ENCODE peak calls at places on chromosomes 5 and 9, in six cellular contexts. K is H1, R is NT2/D1, J is HCT116, I is HepG2, W is K562. H is an unnamed sample.

GRCh38 chr5:154038241-154038603 is 488 bp downstream of the FAM114A2 start:
- DNase-seq in K (no peak), R (no peak), J (peak), I (peak), W (peak), H (peak)

GRCh38 chr9:21402387-21403247 is 6.3 kb upstream of the IFNA8 start:
- DNase-seq in K (no peak), R (no peak), J (no peak), I (no peak), W (no peak), H (peak)

GRCh38 chr5:113212244-113212920 is 222.4 kb downstream of the TSSK1B start:
- DNase-seq in K (no peak), R (no peak), J (no peak), I (no peak), W (no peak), H (peak)

GRCh38 chr5:31096238-31096865 is 97.1 kb upstream of the CDH6 start:
- DNase-seq in K (no peak), R (no peak), J (no peak), I (no peak), W (no peak), H (no peak)

GRCh38 chr5:139388198-139388821 is 1.4 kb downstream of the MZB1 start:
- DNase-seq in K (no peak), R (no peak), J (no peak), I (peak), W (no peak), H (no peak)

GRCh38 chr5:12662545-12663314 is 758.5 kb upstream of the CTNND2 start:
- DNase-seq in K (no peak), R (no peak), J (no peak), I (no peak), W (no peak), H (no peak)

GRCh38 chr5:65482727-65483473 is 1.2 kb upstream of the ADAMTS6 start:
- DNase-seq in K (no peak), R (no peak), J (no peak), I (peak), W (peak), H (peak)

GRCh38 chr5:142915840-142916424 is 145.8 kb downstream of the ARHGAP26 start:
- DNase-seq in K (peak), R (peak), J (no peak), I (peak), W (peak), H (peak)

GRCh38 chr5:92543246-92543645 is 1037.8 kb downstream of the NR2F1-AS1 start:
- DNase-seq in K (no peak), R (no peak), J (no peak), I (no peak), W (no peak), H (no peak)

GRCh38 chr5:129664336-129664937 is 83.5 kb upstream of the MINAR2 start:
- DNase-seq in K (no peak), R (peak), J (peak), I (peak), W (peak), H (peak)

GRCh38 chr9:123360161-123361085 is 4.4 kb downstream of the CRB2 start:
- DNase-seq in K (peak), R (peak), J (no peak), I (peak), W (peak), H (peak)

GRCh38 chr9:129320575-129321311 is 142.7 kb upstream of the IER5L start:
- DNase-seq in K (no peak), R (no peak), J (no peak), I (peak), W (peak), H (peak)

GRCh38 chr5:2852446-2852845 is 101.0 kb upstream of the IRX2 start:
- DNase-seq in K (no peak), R (no peak), J (no peak), I (no peak), W (no peak), H (no peak)

GRCh38 chr5:75089137-75089536 is 36.8 kb upstream of the GCNT4 start:
- DNase-seq in K (no peak), R (no peak), J (no peak), I (no peak), W (no peak), H (no peak)

GRCh38 chr5:173817561-173817960 is 70.6 kb upstream of the CPEB4 start:
- DNase-seq in K (no peak), R (no peak), J (no peak), I (no peak), W (no peak), H (no peak)

GRCh38 chr5:96516631-96517071 is 83.6 kb upstream of the PCSK1 start:
- DNase-seq in K (no peak), R (no peak), J (no peak), I (no peak), W (no peak), H (no peak)

GRCh38 chr9:34179528-34180138 is 790 bp downstream of the UBAP1 start:
- DNase-seq in K (no peak), R (no peak), J (no peak), I (no peak), W (peak), H (no peak)

GRCh38 chr5:15254607-15255006 is 245.4 kb upstream of the FBXL7 start:
- DNase-seq in K (no peak), R (no peak), J (no peak), I (no peak), W (no peak), H (no peak)

GRCh38 chr9:74672237-74672636 is 175.1 kb downstream of the RORB start:
- DNase-seq in K (no peak), R (no peak), J (no peak), I (no peak), W (no peak), H (no peak)

GRCh38 chr5:174239718-174240117 is 194.2 kb downstream of the NSG2 start:
- DNase-seq in K (no peak), R (no peak), J (no peak), I (no peak), W (no peak), H (no peak)

DNA sequence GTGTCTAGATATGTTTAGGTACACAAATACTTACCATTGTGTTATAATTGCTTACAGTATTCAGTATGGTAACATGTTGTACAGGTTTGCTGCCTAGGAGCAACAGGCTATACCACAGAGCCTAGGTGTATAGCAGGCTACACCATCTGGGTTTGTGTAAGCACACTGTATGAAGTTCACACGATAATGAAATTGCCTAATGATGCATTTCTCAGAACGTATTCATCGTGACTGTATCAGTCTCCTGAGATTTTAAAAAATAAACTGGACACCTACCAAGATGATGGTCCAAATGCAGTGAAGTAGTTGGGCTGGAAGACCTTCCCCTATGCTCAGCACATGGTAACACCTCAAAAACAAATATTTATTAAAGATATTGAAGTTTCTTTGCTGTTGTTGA is 103.3 kb upstream of the NFIB start:
- DNase-seq in K (no peak), R (no peak), J (no peak), I (no peak), W (no peak), H (no peak)
- TF ChIP-seq YY1 in K (no peak), R (no peak), J (no peak), I (no peak), W (no peak), H (no peak)

GRCh38 chr9:68950188-68950587 is 63.7 kb downstream of the PRKACG start:
- DNase-seq in K (no peak), R (no peak), J (no peak), I (no peak), W (no peak), H (no peak)
- H3K4me3 ChIP-seq in K (no peak), R (no peak), J (no peak), I (no peak), W (no peak), H (no peak)

GRCh38 chr9:136333486-136333885 is 6.1 kb downstream of the GPSM1 start:
- DNase-seq in K (no peak), R (no peak), J (no peak), I (no peak), W (no peak), H (no peak)
- TF ChIP-seq YY1 in K (no peak), R (no peak), J (no peak), I (no peak), W (no peak), H (no peak)

GRCh38 chr9:92807757-92808725 is 43.4 kb upstream of the BICD2 start:
- DNase-seq in K (no peak), R (no peak), J (no peak), I (no peak), W (no peak), H (peak)
- H3K4me3 ChIP-seq in K (peak), R (peak), J (peak), I (no peak), W (no peak), H (no peak)

DNA sequence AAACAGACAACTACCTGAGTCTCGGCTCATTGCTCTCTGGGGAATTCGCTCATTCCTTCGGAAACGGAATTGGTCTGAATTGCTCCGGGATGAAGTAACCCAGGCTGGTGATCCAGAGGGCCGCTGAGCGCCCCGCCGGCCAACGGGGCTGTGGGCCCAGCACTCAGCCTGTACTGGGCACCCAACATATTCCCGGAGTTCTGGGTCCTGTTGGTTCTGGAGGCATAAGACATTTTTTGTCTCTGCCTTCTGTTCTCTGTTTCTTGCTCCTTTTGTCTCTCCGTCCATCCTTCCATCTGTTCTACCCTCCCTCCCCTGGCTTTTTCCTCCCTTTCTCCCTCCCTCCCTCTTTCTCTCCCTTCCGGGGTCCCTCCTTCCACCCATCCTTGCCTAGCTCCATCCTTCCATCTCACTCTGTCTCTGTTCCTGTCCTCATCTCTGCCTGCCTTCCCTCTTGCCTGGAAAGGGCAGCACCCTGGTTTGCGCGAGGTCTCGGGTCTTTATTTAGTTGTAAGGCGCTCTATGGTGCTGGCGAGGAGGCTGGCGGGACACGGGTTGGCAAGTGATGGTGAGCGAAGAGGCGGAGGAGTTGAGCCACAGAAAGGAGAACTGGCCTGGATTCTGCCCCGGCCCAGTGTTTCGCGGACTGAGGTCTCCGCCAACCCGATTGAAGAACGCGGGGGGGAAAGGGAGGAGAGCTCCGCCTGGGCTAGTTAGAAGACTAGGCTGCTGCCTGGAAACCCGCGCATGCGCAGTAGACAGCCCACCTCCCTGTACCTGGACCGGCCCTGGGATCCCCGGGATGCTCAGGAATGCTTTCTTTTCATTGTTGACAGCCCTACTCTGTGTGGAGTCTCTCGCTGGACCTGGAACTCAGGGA is 1468.0 kb downstream of the FOXD4L5 start:
- DNase-seq in K (peak), R (peak), J (no peak), I (peak), W (peak), H (peak)
- TF ChIP-seq YY1 in K (no peak), R (no peak), J (no peak), I (no peak), W (no peak), H (no peak)

GRCh38 chr9:4985376-4986266 is 549 bp downstream of the JAK2 start:
- DNase-seq in K (no peak), R (peak), J (peak), I (no peak), W (peak), H (no peak)

GRCh38 chr9:4984571-4985375 is at the start of gene JAK2:
- DNase-seq in K (peak), R (peak), J (peak), I (peak), W (peak), H (peak)

GRCh38 chr9:4986783-4987182 is 1.7 kb downstream of the JAK2 start:
- DNase-seq in K (no peak), R (no peak), J (no peak), I (no peak), W (no peak), H (no peak)

GRCh38 chr9:4987996-4988421 is 2.9 kb downstream of the JAK2 start:
- DNase-seq in K (no peak), R (peak), J (peak), I (peak), W (peak), H (peak)

DNA sequence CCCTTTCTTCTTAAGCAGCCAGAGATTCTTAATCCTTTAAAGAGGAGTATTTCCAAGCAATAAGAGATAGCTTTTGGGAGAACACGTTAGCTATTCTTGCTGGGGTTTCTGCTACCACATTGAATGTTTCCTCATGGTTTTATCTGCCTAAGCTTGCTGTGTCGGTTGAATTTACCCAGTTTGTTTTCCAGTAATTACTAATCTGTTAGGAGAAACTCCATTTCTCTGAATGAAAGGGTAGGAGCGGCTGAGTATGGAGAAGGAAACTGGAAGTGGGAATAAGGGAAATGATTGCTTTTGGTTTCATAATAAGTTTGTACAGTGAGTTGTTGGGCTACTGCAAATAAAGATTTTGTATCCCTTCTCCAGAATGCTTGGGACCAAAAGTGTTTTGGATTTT is 1.2 kb downstream of the JAK2 start:
- DNase-seq in K (no peak), R (no peak), J (no peak), I (no peak), W (no peak), H (no peak)
- H3K4me3 ChIP-seq in K (peak), R (peak), J (peak), I (peak), W (peak), H (peak)

GRCh38 chr5:8912106-8912505 is 633.8 kb downstream of the SEMA5A start:
- DNase-seq in K (no peak), R (no peak), J (no peak), I (no peak), W (no peak), H (no peak)

GRCh38 chr5:8908055-8908683 is 637.7 kb downstream of the SEMA5A start:
- DNase-seq in K (peak), R (peak), J (no peak), I (no peak), W (peak), H (peak)

GRCh38 chr5:8905021-8905420 is 640.9 kb downstream of the SEMA5A start:
- DNase-seq in K (no peak), R (no peak), J (no peak), I (no peak), W (no peak), H (no peak)

GRCh38 chr5:8906303-8906967 is 639.4 kb downstream of the SEMA5A start:
- DNase-seq in K (no peak), R (no peak), J (no peak), I (no peak), W (no peak), H (no peak)

GRCh38 chr5:8907168-8907868 is 638.6 kb downstream of the SEMA5A start:
- DNase-seq in K (no peak), R (no peak), J (no peak), I (no peak), W (no peak), H (no peak)
- TF ChIP-seq YY1 in K (no peak), R (no peak), J (no peak), I (no peak), W (no peak), H (no peak)

DNA sequence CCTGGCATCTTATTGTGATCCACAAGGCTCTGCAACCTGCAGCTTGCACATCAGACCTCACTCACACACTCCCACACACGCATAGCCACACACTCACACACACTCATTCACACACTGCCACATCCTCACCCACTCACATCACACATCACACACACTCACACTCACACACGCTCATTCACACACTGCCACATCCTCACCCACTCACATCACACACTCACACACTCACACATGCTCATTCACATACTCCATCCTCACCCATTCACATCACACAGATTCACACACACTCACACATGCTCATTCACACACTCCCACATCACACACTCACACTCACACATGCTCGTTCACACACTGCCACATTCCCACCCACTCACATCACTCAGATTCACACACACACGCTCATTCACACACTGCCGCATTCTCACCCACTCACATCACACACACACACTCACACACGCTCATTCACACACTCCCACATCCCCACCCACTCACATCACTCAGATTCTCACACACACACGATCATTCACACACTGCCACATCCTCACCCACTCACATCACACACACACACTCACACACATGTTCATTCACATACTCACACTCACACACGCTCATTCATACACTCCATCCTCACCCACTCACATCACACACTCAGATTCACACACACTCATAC is 47.1 kb upstream of the RXRA start:
- DNase-seq in K (no peak), R (no peak), J (no peak), I (no peak), W (no peak), H (no peak)
- H3K4me3 ChIP-seq in K (no peak), R (no peak), J (no peak), I (no peak), W (no peak), H (no peak)